ENCODE peak calls at places on chromosomes 12 and 14, in ten cellular contexts. One of them, this sample, is unnamed.
A peak's percentile ranks its signal among the peaks of the same experiment; 100 is the strongest.

GRCh38 chr14:81776531-81776930 is 242.9 kb upstream of the SEL1L start:
- DNase-seq in suprapubic skin: no peak
- DNase-seq in SHP77: no peak
- DNase-seq in activated naive CD4-positive, alpha-beta T cell: no peak
- DNase-seq in dorsolateral prefrontal cortex: no peak
- DNase-seq in coronary artery: no peak
- DNase-seq in hypothalamus: no peak
- DNase-seq in smooth muscle cell of the brain vasculature: no peak
- DNase-seq in NCI-H748 treated with DMSO at 0.1 percent for 48 hours: no peak
- DNase-seq in ACHN: no peak
- DNase-seq in this sample: no peak

GRCh38 chr12:54140958-54141388 is 47.8 kb downstream of the SMUG1 start:
- DNase-seq in hypothalamus: no peak
- DNase-seq in coronary artery: peak; percentile 81
- DNase-seq in SHP77: no peak
- DNase-seq in activated naive CD4-positive, alpha-beta T cell: no peak
- DNase-seq in dorsolateral prefrontal cortex: no peak
- DNase-seq in smooth muscle cell of the brain vasculature: no peak
- DNase-seq in suprapubic skin: peak; percentile 86
- DNase-seq in NCI-H748 treated with DMSO at 0.1 percent for 48 hours: no peak
- DNase-seq in ACHN: no peak
- DNase-seq in this sample: no peak

GRCh38 chr12:88325076-88325827 is 183.1 kb downstream of the TMTC3 start:
- DNase-seq in NCI-H748 treated with DMSO at 0.1 percent for 48 hours: no peak
- DNase-seq in ACHN: peak; percentile 66
- DNase-seq in SHP77: no peak
- DNase-seq in smooth muscle cell of the brain vasculature: peak; percentile 46
- DNase-seq in dorsolateral prefrontal cortex: no peak
- DNase-seq in suprapubic skin: no peak
- DNase-seq in activated naive CD4-positive, alpha-beta T cell: no peak
- DNase-seq in hypothalamus: no peak
- DNase-seq in coronary artery: no peak
- DNase-seq in this sample: no peak

GRCh38 chr12:11877869-11878780 is 192.6 kb upstream of the BCL2L14 start:
- DNase-seq in ACHN: peak; percentile 81
- DNase-seq in activated naive CD4-positive, alpha-beta T cell: no peak
- DNase-seq in hypothalamus: no peak
- DNase-seq in suprapubic skin: no peak
- DNase-seq in smooth muscle cell of the brain vasculature: no peak
- DNase-seq in SHP77: no peak
- DNase-seq in coronary artery: no peak
- DNase-seq in NCI-H748 treated with DMSO at 0.1 percent for 48 hours: peak; percentile 79
- DNase-seq in dorsolateral prefrontal cortex: peak; percentile 68
- DNase-seq in this sample: no peak

GRCh38 chr12:30457621-30458289 is 237.9 kb downstream of the IPO8 start:
- DNase-seq in hypothalamus: no peak
- DNase-seq in ACHN: peak; percentile 69
- DNase-seq in smooth muscle cell of the brain vasculature: peak; percentile 13
- DNase-seq in activated naive CD4-positive, alpha-beta T cell: no peak
- DNase-seq in SHP77: peak; percentile 52
- DNase-seq in coronary artery: no peak
- DNase-seq in suprapubic skin: no peak
- DNase-seq in dorsolateral prefrontal cortex: no peak
- DNase-seq in NCI-H748 treated with DMSO at 0.1 percent for 48 hours: peak; percentile 15
- DNase-seq in this sample: no peak

GRCh38 chr14:77018785-77019184 is 9.7 kb downstream of the IRF2BPL start:
- DNase-seq in dorsolateral prefrontal cortex: no peak
- DNase-seq in ACHN: no peak
- DNase-seq in hypothalamus: no peak
- DNase-seq in smooth muscle cell of the brain vasculature: no peak
- DNase-seq in SHP77: no peak
- DNase-seq in activated naive CD4-positive, alpha-beta T cell: no peak
- DNase-seq in NCI-H748 treated with DMSO at 0.1 percent for 48 hours: no peak
- DNase-seq in coronary artery: no peak
- DNase-seq in suprapubic skin: no peak
- DNase-seq in this sample: no peak

GRCh38 chr14:54730156-54730961 is 163.4 kb downstream of the SAMD4A start:
- DNase-seq in hypothalamus: no peak
- DNase-seq in NCI-H748 treated with DMSO at 0.1 percent for 48 hours: no peak
- DNase-seq in suprapubic skin: no peak
- DNase-seq in ACHN: no peak
- DNase-seq in activated naive CD4-positive, alpha-beta T cell: no peak
- DNase-seq in dorsolateral prefrontal cortex: no peak
- DNase-seq in SHP77: no peak
- DNase-seq in coronary artery: no peak
- DNase-seq in smooth muscle cell of the brain vasculature: peak; percentile 28
- DNase-seq in this sample: no peak

GRCh38 chr14:100383727-100384158 is 60.6 kb downstream of the SLC25A47 start:
- DNase-seq in suprapubic skin: no peak
- DNase-seq in activated naive CD4-positive, alpha-beta T cell: no peak
- DNase-seq in SHP77: peak; percentile 82
- DNase-seq in smooth muscle cell of the brain vasculature: no peak
- DNase-seq in hypothalamus: no peak
- DNase-seq in coronary artery: no peak
- DNase-seq in dorsolateral prefrontal cortex: peak; percentile 63
- DNase-seq in ACHN: peak; percentile 61
- DNase-seq in NCI-H748 treated with DMSO at 0.1 percent for 48 hours: peak; percentile 39
- DNase-seq in this sample: peak; percentile 65

GRCh38 chr12:40078201-40078730 is 27.6 kb downstream of the SLC2A13 start:
- DNase-seq in suprapubic skin: no peak
- DNase-seq in dorsolateral prefrontal cortex: no peak
- DNase-seq in activated naive CD4-positive, alpha-beta T cell: no peak
- DNase-seq in SHP77: no peak
- DNase-seq in hypothalamus: no peak
- DNase-seq in coronary artery: no peak
- DNase-seq in ACHN: no peak
- DNase-seq in smooth muscle cell of the brain vasculature: no peak
- DNase-seq in NCI-H748 treated with DMSO at 0.1 percent for 48 hours: no peak
- DNase-seq in this sample: no peak

GRCh38 chr14:94630396-94630795 is 18.2 kb downstream of the SERPINA3 start:
- DNase-seq in NCI-H748 treated with DMSO at 0.1 percent for 48 hours: no peak
- DNase-seq in hypothalamus: no peak
- DNase-seq in SHP77: no peak
- DNase-seq in dorsolateral prefrontal cortex: no peak
- DNase-seq in coronary artery: no peak
- DNase-seq in ACHN: no peak
- DNase-seq in suprapubic skin: peak; percentile 6
- DNase-seq in activated naive CD4-positive, alpha-beta T cell: no peak
- DNase-seq in smooth muscle cell of the brain vasculature: no peak
- DNase-seq in this sample: no peak

GRCh38 chr12:4027412-4027811 is 154.2 kb upstream of the PARP11 start:
- DNase-seq in smooth muscle cell of the brain vasculature: no peak
- DNase-seq in dorsolateral prefrontal cortex: no peak
- DNase-seq in NCI-H748 treated with DMSO at 0.1 percent for 48 hours: no peak
- DNase-seq in activated naive CD4-positive, alpha-beta T cell: peak; percentile 20
- DNase-seq in hypothalamus: no peak
- DNase-seq in ACHN: peak; percentile 26
- DNase-seq in suprapubic skin: no peak
- DNase-seq in SHP77: no peak
- DNase-seq in coronary artery: no peak
- DNase-seq in this sample: peak; percentile 70

GRCh38 chr12:30905483-30906009 is 21.0 kb upstream of the TSPAN11 start:
- DNase-seq in coronary artery: no peak
- DNase-seq in smooth muscle cell of the brain vasculature: no peak
- DNase-seq in ACHN: no peak
- DNase-seq in suprapubic skin: no peak
- DNase-seq in dorsolateral prefrontal cortex: no peak
- DNase-seq in NCI-H748 treated with DMSO at 0.1 percent for 48 hours: no peak
- DNase-seq in hypothalamus: no peak
- DNase-seq in activated naive CD4-positive, alpha-beta T cell: no peak
- DNase-seq in SHP77: no peak
- DNase-seq in this sample: no peak

GRCh38 chr14:89828473-89829200 is 125.9 kb downstream of the EFCAB11 start:
- DNase-seq in ACHN: no peak
- DNase-seq in SHP77: no peak
- DNase-seq in smooth muscle cell of the brain vasculature: no peak
- DNase-seq in NCI-H748 treated with DMSO at 0.1 percent for 48 hours: no peak
- DNase-seq in coronary artery: no peak
- DNase-seq in dorsolateral prefrontal cortex: no peak
- DNase-seq in hypothalamus: no peak
- DNase-seq in activated naive CD4-positive, alpha-beta T cell: no peak
- DNase-seq in suprapubic skin: no peak
- DNase-seq in this sample: no peak

GRCh38 chr14:102396531-102396930 is 33.8 kb downstream of the TECPR2 start:
- DNase-seq in ACHN: no peak
- DNase-seq in suprapubic skin: no peak
- DNase-seq in smooth muscle cell of the brain vasculature: no peak
- DNase-seq in SHP77: no peak
- DNase-seq in coronary artery: no peak
- DNase-seq in dorsolateral prefrontal cortex: no peak
- DNase-seq in activated naive CD4-positive, alpha-beta T cell: no peak
- DNase-seq in hypothalamus: no peak
- DNase-seq in NCI-H748 treated with DMSO at 0.1 percent for 48 hours: no peak
- DNase-seq in this sample: no peak

GRCh38 chr12:26017484-26018211 is 59.2 kb downstream of the RASSF8 start:
- DNase-seq in dorsolateral prefrontal cortex: no peak
- DNase-seq in suprapubic skin: no peak
- DNase-seq in hypothalamus: no peak
- DNase-seq in ACHN: peak; percentile 86
- DNase-seq in NCI-H748 treated with DMSO at 0.1 percent for 48 hours: no peak
- DNase-seq in activated naive CD4-positive, alpha-beta T cell: no peak
- DNase-seq in smooth muscle cell of the brain vasculature: no peak
- DNase-seq in coronary artery: no peak
- DNase-seq in SHP77: peak; percentile 39
- DNase-seq in this sample: no peak

GRCh38 chr12:124686001-124686884 is 118.8 kb upstream of the NCOR2 start:
- DNase-seq in dorsolateral prefrontal cortex: no peak
- DNase-seq in coronary artery: no peak
- DNase-seq in smooth muscle cell of the brain vasculature: no peak
- DNase-seq in suprapubic skin: no peak
- DNase-seq in hypothalamus: no peak
- DNase-seq in SHP77: no peak
- DNase-seq in activated naive CD4-positive, alpha-beta T cell: no peak
- DNase-seq in NCI-H748 treated with DMSO at 0.1 percent for 48 hours: no peak
- DNase-seq in ACHN: peak; percentile 64
- DNase-seq in this sample: no peak

GRCh38 chr12:95805864-95806669 is 15.5 kb upstream of the NTN4 start:
- DNase-seq in NCI-H748 treated with DMSO at 0.1 percent for 48 hours: no peak
- DNase-seq in smooth muscle cell of the brain vasculature: no peak
- DNase-seq in activated naive CD4-positive, alpha-beta T cell: no peak
- DNase-seq in hypothalamus: no peak
- DNase-seq in suprapubic skin: no peak
- DNase-seq in SHP77: no peak
- DNase-seq in coronary artery: no peak
- DNase-seq in dorsolateral prefrontal cortex: no peak
- DNase-seq in ACHN: peak; percentile 72
- DNase-seq in this sample: no peak

GRCh38 chr12:19234991-19235876 is 105.7 kb downstream of the PLEKHA5 start:
- DNase-seq in NCI-H748 treated with DMSO at 0.1 percent for 48 hours: no peak
- DNase-seq in activated naive CD4-positive, alpha-beta T cell: no peak
- DNase-seq in suprapubic skin: no peak
- DNase-seq in SHP77: no peak
- DNase-seq in hypothalamus: no peak
- DNase-seq in dorsolateral prefrontal cortex: no peak
- DNase-seq in smooth muscle cell of the brain vasculature: no peak
- DNase-seq in ACHN: no peak
- DNase-seq in coronary artery: no peak
- DNase-seq in this sample: no peak

GRCh38 chr12:69896653-69897381 is 71.8 kb downstream of the MYRFL start:
- DNase-seq in ACHN: no peak
- DNase-seq in SHP77: no peak
- DNase-seq in activated naive CD4-positive, alpha-beta T cell: no peak
- DNase-seq in NCI-H748 treated with DMSO at 0.1 percent for 48 hours: no peak
- DNase-seq in dorsolateral prefrontal cortex: no peak
- DNase-seq in hypothalamus: no peak
- DNase-seq in suprapubic skin: no peak
- DNase-seq in smooth muscle cell of the brain vasculature: peak; percentile 46
- DNase-seq in coronary artery: no peak
- DNase-seq in this sample: no peak

GRCh38 chr14:37594916-37595808 is at the start of the genes FOXA1 and TTC6:
- DNase-seq in hypothalamus: no peak
- DNase-seq in suprapubic skin: no peak
- DNase-seq in SHP77: peak; percentile 93
- DNase-seq in smooth muscle cell of the brain vasculature: no peak
- DNase-seq in NCI-H748 treated with DMSO at 0.1 percent for 48 hours: peak; percentile 89
- DNase-seq in activated naive CD4-positive, alpha-beta T cell: no peak
- DNase-seq in coronary artery: no peak
- DNase-seq in ACHN: peak; percentile 63
- DNase-seq in dorsolateral prefrontal cortex: no peak
- DNase-seq in this sample: no peak

GRCh38 chr12:14961466-14962155 is at the start of gene ARHGDIB:
- DNase-seq in ACHN: no peak
- DNase-seq in coronary artery: no peak
- DNase-seq in NCI-H748 treated with DMSO at 0.1 percent for 48 hours: no peak
- DNase-seq in activated naive CD4-positive, alpha-beta T cell: no peak
- DNase-seq in dorsolateral prefrontal cortex: no peak
- DNase-seq in hypothalamus: no peak
- DNase-seq in SHP77: no peak
- DNase-seq in suprapubic skin: no peak
- DNase-seq in smooth muscle cell of the brain vasculature: no peak
- DNase-seq in this sample: peak; percentile 83

GRCh38 chr14:93326196-93326595 is 6.6 kb downstream of the BTBD7 start:
- DNase-seq in coronary artery: no peak
- DNase-seq in smooth muscle cell of the brain vasculature: no peak
- DNase-seq in SHP77: no peak
- DNase-seq in hypothalamus: no peak
- DNase-seq in suprapubic skin: no peak
- DNase-seq in activated naive CD4-positive, alpha-beta T cell: no peak
- DNase-seq in dorsolateral prefrontal cortex: no peak
- DNase-seq in NCI-H748 treated with DMSO at 0.1 percent for 48 hours: no peak
- DNase-seq in ACHN: no peak
- DNase-seq in this sample: no peak

This sample was measured in naive thymus-derived CD4-positive, alpha-beta T cell.